ENCODE peak calls at places on chromosomes 7 and 10, in eight cellular contexts. P is esophagus muscularis mucosa, V is IMR-90, I is GM12892, F is transverse colon, N is uterus, O is Peyer's patch, E is A549. M is an unnamed sample.

GRCh38 chr7:121575194-121575766 is 179.2 kb upstream of the FAM3C start:
- DNase-seq in P (no peak), V (no peak), I (no peak), F (no peak), N (no peak), O (no peak), E (no peak), M (no peak)

GRCh38 chr10:132111871-132112341 is 46.2 kb downstream of the JAKMIP3 start:
- DNase-seq in P (no peak), V (no peak), I (no peak), F (no peak), N (peak; percentile 8), O (peak; percentile 43), E (no peak), M (peak; percentile 4)

GRCh38 chr7:55200441-55200840 is 164.7 kb upstream of the LANCL2 start:
- DNase-seq in P (no peak), V (no peak), I (no peak), F (no peak), N (no peak), O (no peak), E (no peak), M (no peak)

GRCh38 chr7:133365892-133366291 is 113.0 kb downstream of the EXOC4 start:
- DNase-seq in P (no peak), V (peak; percentile 62), I (no peak), F (no peak), N (peak; percentile 18), O (no peak), E (no peak), M (no peak)

GRCh38 chr7:114047889-114048288 is 129.1 kb upstream of the PPP1R3A start:
- DNase-seq in P (no peak), V (peak; percentile 69), I (no peak), F (no peak), N (no peak), O (no peak), E (peak; percentile 1), M (no peak)

GRCh38 chr10:99551158-99551557 is 18.4 kb downstream of the NKX2-3 start:
- DNase-seq in P (no peak), V (peak; percentile 56), I (no peak), F (peak; percentile 57), N (no peak), O (peak; percentile 77), E (no peak), M (no peak)

GRCh38 chr7:150362989-150363769 is 5.4 kb upstream of the REPIN1 start:
- DNase-seq in P (no peak), V (no peak), I (no peak), F (no peak), N (no peak), O (peak; percentile 22), E (no peak), M (no peak)

GRCh38 chr7:51213618-51214017 is 103.0 kb downstream of the COBL start:
- DNase-seq in P (no peak), V (no peak), I (no peak), F (no peak), N (no peak), O (no peak), E (no peak), M (no peak)

GRCh38 chr10:89576022-89576421 is 40.6 kb upstream of the SLC16A12 start:
- DNase-seq in P (no peak), V (no peak), I (no peak), F (no peak), N (no peak), O (no peak), E (no peak), M (no peak)

GRCh38 chr10:110574420-110574819 is 6.9 kb downstream of the SMC3 start:
- DNase-seq in P (no peak), V (no peak), I (no peak), F (no peak), N (no peak), O (no peak), E (no peak), M (no peak)

GRCh38 chr10:49609283-49610014 is 661 bp upstream of the SLC18A3 start:
- DNase-seq in P (no peak), V (no peak), I (no peak), F (no peak), N (no peak), O (peak; percentile 31), E (no peak), M (no peak)

GRCh38 chr10:49610015-49610734 is at the start of gene SLC18A3:
- DNase-seq in P (no peak), V (no peak), I (no peak), F (no peak), N (no peak), O (peak; percentile 23), E (no peak), M (no peak)

GRCh38 chr10:49608925-49609282 is 1.2 kb upstream of the SLC18A3 start:
- DNase-seq in P (no peak), V (no peak), I (no peak), F (no peak), N (no peak), O (peak; percentile 15), E (no peak), M (no peak)

GRCh38 chr10:49606981-49607535 is 3.1 kb upstream of the SLC18A3 start:
- DNase-seq in P (no peak), V (peak; percentile 45), I (peak; percentile 74), F (peak; percentile 39), N (no peak), O (peak; percentile 62), E (peak; percentile 42), M (peak; percentile 56)

GRCh38 chr10:49608166-49608758 is 1.8 kb upstream of the SLC18A3 start:
- DNase-seq in P (no peak), V (no peak), I (no peak), F (no peak), N (no peak), O (peak; percentile 25), E (no peak), M (no peak)
- TF ChIP-seq POLR2A in P (no peak), V (no peak), I (no peak), F (no peak), N (no peak), O (no peak), E (no peak), M (no peak)

GRCh38 chr7:83643012-83643411 is 5.9 kb downstream of the SEMA3E start:
- DNase-seq in P (no peak), V (no peak), I (no peak), F (no peak), N (no peak), O (no peak), E (no peak), M (no peak)
- TF ChIP-seq POLR2A in P (no peak), V (no peak), I (no peak), F (no peak), N (no peak), O (no peak), E (no peak), M (no peak)

GRCh38 chr7:151691449-151691848 is 171.8 kb upstream of the RHEB start:
- DNase-seq in P (no peak), V (no peak), I (no peak), F (no peak), N (no peak), O (no peak), E (no peak), M (no peak)

GRCh38 chr7:151687523-151688235 is 168.0 kb upstream of the RHEB start:
- DNase-seq in P (peak; percentile 95), V (peak; percentile 96), I (no peak), F (peak; percentile 51), N (peak; percentile 80), O (peak; percentile 77), E (peak; percentile 99), M (peak; percentile 73)

GRCh38 chr7:151688236-151688780 is 168.6 kb upstream of the RHEB start:
- DNase-seq in P (no peak), V (no peak), I (no peak), F (no peak), N (no peak), O (no peak), E (no peak), M (peak; percentile 18)

GRCh38 chr7:151690597-151690996 is 170.9 kb upstream of the RHEB start:
- DNase-seq in P (no peak), V (peak; percentile 77), I (no peak), F (no peak), N (no peak), O (no peak), E (no peak), M (no peak)

DNA sequence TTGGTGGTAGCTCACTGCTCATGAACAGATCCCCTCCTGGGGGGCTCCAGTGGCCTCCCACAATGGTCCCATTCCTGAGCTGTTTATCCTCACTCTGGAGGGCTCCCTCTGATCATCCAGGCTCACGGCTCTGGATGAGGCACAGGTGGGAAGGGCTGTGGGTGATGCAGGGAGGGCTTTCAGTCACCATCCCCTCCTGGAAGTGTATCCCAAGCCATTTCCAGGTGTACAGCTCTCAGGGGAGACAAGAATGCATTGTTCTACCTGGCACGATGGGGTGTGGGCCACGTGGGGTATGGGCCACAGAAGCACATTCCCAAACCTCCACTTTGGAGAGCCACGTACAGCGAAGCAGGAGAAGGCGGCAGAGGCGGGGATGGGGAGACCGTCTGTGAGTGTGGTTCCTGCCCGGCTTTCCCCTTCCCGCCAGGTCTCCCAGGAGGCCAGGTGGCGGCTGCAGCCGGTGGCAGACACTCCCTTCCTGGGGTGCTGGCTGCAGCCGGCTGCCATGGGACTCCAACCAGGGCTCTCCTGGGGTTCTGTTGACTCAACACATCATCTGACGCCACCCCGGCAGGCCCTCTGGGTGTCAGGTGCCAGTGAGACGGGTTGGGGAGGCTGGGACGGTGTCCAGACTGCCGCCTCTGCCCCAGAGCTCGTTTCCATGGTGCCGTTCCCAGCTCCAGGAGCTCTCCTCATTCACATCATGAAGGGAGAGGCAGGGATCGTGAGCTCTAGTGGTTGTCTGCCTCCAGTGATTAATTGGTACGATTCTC is 169.7 kb upstream of the RHEB start:
- DNase-seq in P (no peak), V (no peak), I (no peak), F (no peak), N (no peak), O (peak; percentile 55), E (no peak), M (peak; percentile 69)
- TF ChIP-seq POLR2A in P (no peak), V (no peak), I (no peak), F (no peak), N (no peak), O (no peak), E (no peak), M (no peak)

GRCh38 chr10:35642023-35642792 is at the start of gene FZD8:
- DNase-seq in P (peak; percentile 97), V (peak; percentile 90), I (peak; percentile 74), F (peak; percentile 93), N (peak; percentile 91), O (peak; percentile 92), E (peak; percentile 88), M (peak; percentile 93)
- TF ChIP-seq POLR2A in P (peak; percentile 69), V (peak; percentile 99), I (no peak), F (peak; percentile 93), N (peak; percentile 90), O (peak; percentile 54), E (peak; percentile 98), M (peak; percentile 89)

DNA sequence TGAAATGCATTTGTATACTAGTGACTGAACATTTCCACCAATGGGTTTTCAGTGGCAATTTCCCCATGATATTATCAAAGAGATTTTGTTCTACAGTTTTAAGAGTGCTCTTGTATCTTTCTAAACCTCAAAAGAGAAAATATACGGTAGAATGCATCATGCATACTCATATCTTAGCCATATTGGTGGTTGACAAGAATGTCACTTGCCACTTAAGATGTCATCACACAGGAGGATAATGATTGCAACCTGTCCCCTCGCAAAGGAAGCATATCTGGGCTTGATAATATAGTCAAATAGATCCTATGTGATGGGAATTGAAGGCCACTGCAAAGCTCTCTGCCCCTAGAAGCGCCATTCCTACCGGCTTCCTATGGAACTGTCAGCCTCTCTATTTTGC is 79.3 kb upstream of the ARMC3 start:
- DNase-seq in P (no peak), V (no peak), I (no peak), F (no peak), N (no peak), O (no peak), E (no peak), M (no peak)
- TF ChIP-seq POLR2A in P (no peak), V (no peak), I (no peak), F (no peak), N (no peak), O (no peak), E (no peak), M (no peak)

M was measured in heart left ventricle.